ENCODE peak calls at places on chromosome 2, in four cellular contexts. H is fibroblast of lung; O is fibroblast of the aortic adventitia; N is CD8-positive, alpha-beta T cell. Z is an unnamed sample.

GRCh38 chr2:131104487-131105155 is 515 bp upstream of the PLEKHB2 start:
- DNase-seq in H (peak), O (peak), N (peak), Z (peak)

GRCh38 chr2:73939419-73939818 is 12.7 kb downstream of the DGUOK start:
- DNase-seq in H (peak), O (peak), N (peak), Z (peak)

GRCh38 chr2:183164111-183165015 is 40.1 kb downstream of the NUP35 start:
- DNase-seq in H (peak), O (no peak), N (no peak), Z (no peak)

GRCh38 chr2:23243258-23243657 is 141.7 kb upstream of the KLHL29 start:
- DNase-seq in H (no peak), O (no peak), N (no peak), Z (no peak)

GRCh38 chr2:538646-539045 is 138.6 kb downstream of the TMEM18 start:
- DNase-seq in H (no peak), O (no peak), N (no peak), Z (no peak)

GRCh38 chr2:113965644-113966043 is 75.8 kb downstream of the ACTR3 start:
- DNase-seq in H (peak), O (peak), N (peak), Z (no peak)

GRCh38 chr2:181189932-181190331 is 209.5 kb downstream of the UBE2E3 start:
- DNase-seq in H (no peak), O (peak), N (no peak), Z (no peak)

GRCh38 chr2:41872646-41873045 is 175.2 kb upstream of the PKDCC start:
- DNase-seq in H (no peak), O (peak), N (no peak), Z (no peak)

GRCh38 chr2:146388757-146389156 is 1456.1 kb upstream of the ACVR2A start:
- DNase-seq in H (peak), O (no peak), N (no peak), Z (no peak)

GRCh38 chr2:146392191-146392590 is 1452.6 kb upstream of the ACVR2A start:
- DNase-seq in H (no peak), O (no peak), N (no peak), Z (peak)
- H3K4me3 ChIP-seq in H (no peak), O (no peak), N (no peak), Z (peak)

DNA sequence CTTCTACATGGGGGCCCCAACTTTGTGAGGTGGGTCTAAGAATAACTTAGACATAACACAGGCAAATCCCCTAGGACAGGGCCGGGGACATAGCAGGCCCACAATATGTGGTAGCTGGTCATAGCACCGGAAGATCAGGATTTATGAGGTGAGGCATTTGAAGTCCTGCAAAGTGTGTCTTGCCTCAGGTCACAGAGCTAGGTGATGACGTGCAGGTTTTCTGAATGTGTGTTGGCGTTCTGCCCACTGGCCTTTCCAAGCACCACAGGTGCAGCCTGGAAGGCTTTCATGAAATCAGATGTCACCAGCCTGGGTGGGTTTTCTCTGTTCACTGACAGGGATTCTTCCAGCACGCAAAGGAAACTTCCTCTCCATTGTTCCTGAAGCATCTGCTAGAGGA is 119.1 kb downstream of the LRATD1 start:
- DNase-seq in H (no peak), O (no peak), N (no peak), Z (no peak)
- H3K4me3 ChIP-seq in H (no peak), O (no peak), N (no peak), Z (no peak)

GRCh38 chr2:33086400-33087015 is 139.8 kb downstream of the LTBP1 start:
- DNase-seq in H (peak), O (peak), N (no peak), Z (peak)
- H3K4me3 ChIP-seq in H (no peak), O (no peak), N (no peak), Z (no peak)

GRCh38 chr2:39227628-39228412 is 15.9 kb downstream of the CDKL4 start:
- DNase-seq in H (peak), O (peak), N (peak), Z (peak)
- H3K4me3 ChIP-seq in H (no peak), O (no peak), N (peak), Z (no peak)

DNA sequence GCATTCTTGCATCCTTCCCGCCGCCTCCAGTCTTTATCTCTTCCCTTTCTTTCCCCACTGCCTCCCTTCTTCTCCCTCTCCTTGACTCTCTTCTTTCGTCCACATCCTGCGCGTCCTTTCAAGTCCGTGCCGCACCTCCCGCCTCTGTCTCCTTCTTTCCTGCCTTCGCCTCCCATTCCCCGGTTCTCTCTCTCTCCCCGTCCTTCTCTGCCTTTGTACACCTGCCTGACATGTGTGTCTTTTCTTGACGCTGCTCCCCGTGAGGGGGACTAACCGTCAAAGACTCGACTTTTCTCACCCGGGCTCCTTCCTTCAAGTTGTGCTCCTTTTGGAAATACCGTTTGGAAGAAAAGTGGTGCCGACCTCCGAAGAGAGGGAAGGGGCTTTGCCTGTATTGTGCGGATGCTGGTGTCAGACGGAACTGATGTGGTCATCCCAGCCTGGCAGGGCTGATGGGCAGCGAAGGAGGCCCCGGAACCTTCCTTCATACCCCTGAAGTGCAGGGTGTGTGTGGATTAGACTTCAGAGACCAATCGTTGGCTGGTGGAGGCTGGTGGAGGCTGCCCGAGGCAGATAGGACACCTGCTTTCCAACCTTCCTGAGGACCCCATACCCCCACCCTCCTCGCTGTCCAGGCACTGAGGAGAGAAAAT is 898 bp downstream of the TMEM178A start:
- DNase-seq in H (no peak), O (no peak), N (no peak), Z (no peak)
- H3K4me3 ChIP-seq in H (peak), O (peak), N (no peak), Z (peak)

GRCh38 chr2:161307676-161308075 is 549 bp upstream of the PSMD14 start:
- DNase-seq in H (peak), O (no peak), N (no peak), Z (no peak)
- H3K4me3 ChIP-seq in H (peak), O (peak), N (peak), Z (peak)

DNA sequence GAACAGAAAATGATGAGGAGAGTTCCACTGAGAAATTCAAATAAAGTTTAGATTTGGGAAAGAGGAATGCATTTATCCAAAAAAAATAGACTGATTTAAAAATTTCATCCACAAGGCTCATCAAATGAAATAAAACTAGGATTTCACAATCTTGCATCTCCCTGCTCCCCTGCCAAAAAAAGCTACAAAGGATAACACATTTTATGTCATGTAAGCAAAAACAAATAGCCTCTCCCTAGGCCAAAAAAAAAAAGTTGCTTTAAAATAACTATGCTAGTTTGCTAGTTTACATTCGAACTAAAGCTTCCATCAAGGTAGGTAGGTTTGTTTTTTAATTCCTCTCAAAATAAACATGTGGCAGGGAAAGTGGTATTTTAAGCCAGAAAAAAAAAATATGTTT is 465.5 kb upstream of the ID2 start:
- DNase-seq in H (peak), O (peak), N (no peak), Z (no peak)
- H3K4me3 ChIP-seq in H (no peak), O (no peak), N (no peak), Z (no peak)